ENCODE peak calls at places on chromosome 3, in four cellular contexts. One of them, this sample, is unnamed. For H3K4me1, the result is how much of the 10 kb centered on the place peaks cover.

GRCh38 chr3:171774516-171774915 is 35.8 kb downstream of the PLD1 start:
- DNase-seq in CD4-positive, CD25-positive, alpha-beta regulatory T cell: no peak
- DNase-seq in PC-3: no peak
- DNase-seq in esophagus squamous epithelium: no peak
- DNase-seq in this sample: no peak

GRCh38 chr3:190299969-190300368 is 22.3 kb downstream of the CLDN1 start:
- DNase-seq in CD4-positive, CD25-positive, alpha-beta regulatory T cell: no peak
- DNase-seq in PC-3: no peak
- DNase-seq in esophagus squamous epithelium: no peak
- DNase-seq in this sample: no peak

GRCh38 chr3:76107935-76108570 is 322.7 kb upstream of the ZNF717 start:
- DNase-seq in CD4-positive, CD25-positive, alpha-beta regulatory T cell: peak
- DNase-seq in PC-3: peak
- DNase-seq in esophagus squamous epithelium: no peak
- DNase-seq in this sample: peak

GRCh38 chr3:158711886-158712285 is 20.4 kb downstream of the RARRES1 start:
- DNase-seq in CD4-positive, CD25-positive, alpha-beta regulatory T cell: no peak
- DNase-seq in PC-3: peak
- DNase-seq in esophagus squamous epithelium: no peak
- DNase-seq in this sample: no peak

GRCh38 chr3:40477671-40478070 is 749 bp downstream of the ZNF619 start:
- DNase-seq in CD4-positive, CD25-positive, alpha-beta regulatory T cell: no peak
- DNase-seq in PC-3: peak
- DNase-seq in esophagus squamous epithelium: no peak
- DNase-seq in this sample: no peak

GRCh38 chr3:80643421-80643820 is 875.6 kb upstream of the ROBO1 start:
- DNase-seq in CD4-positive, CD25-positive, alpha-beta regulatory T cell: no peak
- DNase-seq in PC-3: no peak
- DNase-seq in esophagus squamous epithelium: no peak
- DNase-seq in this sample: no peak

GRCh38 chr3:85960793-85961192 is 1002.0 kb downstream of the CADM2 start:
- DNase-seq in CD4-positive, CD25-positive, alpha-beta regulatory T cell: no peak
- DNase-seq in PC-3: no peak
- DNase-seq in esophagus squamous epithelium: no peak
- DNase-seq in this sample: no peak

GRCh38 chr3:161295325-161295724 is 74.2 kb downstream of the NMD3 start:
- DNase-seq in CD4-positive, CD25-positive, alpha-beta regulatory T cell: no peak
- DNase-seq in PC-3: peak
- DNase-seq in esophagus squamous epithelium: no peak
- DNase-seq in this sample: no peak

GRCh38 chr3:105610473-105610872 is 243.8 kb downstream of the ALCAM start:
- DNase-seq in CD4-positive, CD25-positive, alpha-beta regulatory T cell: no peak
- DNase-seq in PC-3: no peak
- DNase-seq in esophagus squamous epithelium: no peak
- DNase-seq in this sample: peak

GRCh38 chr3:105618561-105618960 is 250.3 kb downstream of the CBLB start:
- DNase-seq in CD4-positive, CD25-positive, alpha-beta regulatory T cell: no peak
- DNase-seq in PC-3: no peak
- DNase-seq in esophagus squamous epithelium: no peak
- DNase-seq in this sample: no peak

GRCh38 chr3:55718074-55718473 is 231.0 kb upstream of the WNT5A start:
- DNase-seq in CD4-positive, CD25-positive, alpha-beta regulatory T cell: no peak
- DNase-seq in PC-3: no peak
- DNase-seq in esophagus squamous epithelium: no peak
- DNase-seq in this sample: no peak

GRCh38 chr3:180018588-180018987 is 18.1 kb downstream of the PEX5L start:
- DNase-seq in CD4-positive, CD25-positive, alpha-beta regulatory T cell: no peak
- DNase-seq in PC-3: peak
- DNase-seq in esophagus squamous epithelium: no peak
- DNase-seq in this sample: no peak

GRCh38 chr3:25604107-25604805 is 60.5 kb downstream of the TOP2B start:
- DNase-seq in CD4-positive, CD25-positive, alpha-beta regulatory T cell: no peak
- DNase-seq in PC-3: peak
- DNase-seq in esophagus squamous epithelium: no peak
- DNase-seq in this sample: no peak

GRCh38 chr3:194333212-194333980 is 17.7 kb downstream of the CPN2 start:
- DNase-seq in CD4-positive, CD25-positive, alpha-beta regulatory T cell: peak
- DNase-seq in PC-3: peak
- DNase-seq in esophagus squamous epithelium: no peak
- DNase-seq in this sample: peak

GRCh38 chr3:188348445-188349244 is 194.7 kb downstream of the LPP start:
- DNase-seq in CD4-positive, CD25-positive, alpha-beta regulatory T cell: no peak
- DNase-seq in PC-3: peak
- DNase-seq in esophagus squamous epithelium: no peak
- DNase-seq in this sample: peak

GRCh38 chr3:46607603-46608028 is 4.7 kb upstream of the FAM240A start:
- DNase-seq in CD4-positive, CD25-positive, alpha-beta regulatory T cell: no peak
- DNase-seq in PC-3: peak
- DNase-seq in esophagus squamous epithelium: no peak
- DNase-seq in this sample: no peak

GRCh38 chr3:105842943-105843342 is 25.9 kb downstream of the CBLB start:
- DNase-seq in CD4-positive, CD25-positive, alpha-beta regulatory T cell: no peak
- DNase-seq in PC-3: no peak
- DNase-seq in esophagus squamous epithelium: no peak
- DNase-seq in this sample: no peak

GRCh38 chr3:52076900-52077299 is 20.5 kb upstream of the DUSP7 start:
- DNase-seq in CD4-positive, CD25-positive, alpha-beta regulatory T cell: no peak
- DNase-seq in PC-3: no peak
- DNase-seq in esophagus squamous epithelium: no peak
- DNase-seq in this sample: no peak

GRCh38 chr3:127150915-127151564 is 41.9 kb upstream of the PRR23E start:
- DNase-seq in CD4-positive, CD25-positive, alpha-beta regulatory T cell: no peak
- DNase-seq in PC-3: no peak
- DNase-seq in esophagus squamous epithelium: no peak
- DNase-seq in this sample: no peak

DNA sequence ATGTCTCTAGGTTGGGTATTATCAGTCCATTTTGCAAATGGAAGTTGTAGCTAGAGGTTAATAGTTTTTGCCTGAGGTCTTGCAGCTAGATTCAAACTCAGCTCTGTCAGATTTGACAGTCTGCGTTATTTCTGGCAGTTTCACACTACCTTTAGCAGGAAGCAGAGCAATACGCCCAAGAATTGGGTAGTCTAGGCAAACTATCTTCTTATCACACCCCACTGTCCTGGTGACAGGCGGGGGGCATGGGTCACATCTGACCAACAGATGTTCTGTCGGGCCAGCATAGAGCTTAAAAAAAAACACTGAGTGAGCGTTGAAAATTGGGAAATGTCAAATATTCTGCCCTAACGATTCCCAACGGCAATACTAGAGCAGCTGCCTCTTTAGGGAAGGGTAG is 5.7 kb downstream of the GPR160 start:
- DNase-seq in CD4-positive, CD25-positive, alpha-beta regulatory T cell: no peak
- DNase-seq in PC-3: no peak
- DNase-seq in esophagus squamous epithelium: no peak
- DNase-seq in this sample: no peak
- H3K4me1 ChIP-seq in CD4-positive, CD25-positive, alpha-beta regulatory T cell: under half
- H3K4me1 ChIP-seq in PC-3: under half
- H3K4me1 ChIP-seq in esophagus squamous epithelium: under half
- H3K4me1 ChIP-seq in this sample: under half

GRCh38 chr3:48635222-48636021 is at the start of gene SLC26A6:
- DNase-seq in CD4-positive, CD25-positive, alpha-beta regulatory T cell: peak
- DNase-seq in PC-3: peak
- DNase-seq in esophagus squamous epithelium: peak
- DNase-seq in this sample: peak

GRCh38 chr3:48633256-48633655 is 2.0 kb downstream of the SLC26A6 start:
- DNase-seq in CD4-positive, CD25-positive, alpha-beta regulatory T cell: no peak
- DNase-seq in PC-3: no peak
- DNase-seq in esophagus squamous epithelium: no peak
- DNase-seq in this sample: no peak

GRCh38 chr3:48634661-48635221 is 520 bp downstream of the SLC26A6 start:
- DNase-seq in CD4-positive, CD25-positive, alpha-beta regulatory T cell: peak
- DNase-seq in PC-3: peak
- DNase-seq in esophagus squamous epithelium: no peak
- DNase-seq in this sample: peak

GRCh38 chr3:48631516-48632448 is 3.5 kb downstream of the SLC26A6 start:
- DNase-seq in CD4-positive, CD25-positive, alpha-beta regulatory T cell: no peak
- DNase-seq in PC-3: no peak
- DNase-seq in esophagus squamous epithelium: no peak
- DNase-seq in this sample: no peak

GRCh38 chr3:48633743-48634142 is 1.5 kb downstream of the SLC26A6 start:
- DNase-seq in CD4-positive, CD25-positive, alpha-beta regulatory T cell: no peak
- DNase-seq in PC-3: no peak
- DNase-seq in esophagus squamous epithelium: no peak
- DNase-seq in this sample: no peak
- H3K4me3 ChIP-seq in CD4-positive, CD25-positive, alpha-beta regulatory T cell: no peak
- H3K4me3 ChIP-seq in PC-3: peak
- H3K4me3 ChIP-seq in esophagus squamous epithelium: no peak
- H3K4me3 ChIP-seq in this sample: no peak

DNA sequence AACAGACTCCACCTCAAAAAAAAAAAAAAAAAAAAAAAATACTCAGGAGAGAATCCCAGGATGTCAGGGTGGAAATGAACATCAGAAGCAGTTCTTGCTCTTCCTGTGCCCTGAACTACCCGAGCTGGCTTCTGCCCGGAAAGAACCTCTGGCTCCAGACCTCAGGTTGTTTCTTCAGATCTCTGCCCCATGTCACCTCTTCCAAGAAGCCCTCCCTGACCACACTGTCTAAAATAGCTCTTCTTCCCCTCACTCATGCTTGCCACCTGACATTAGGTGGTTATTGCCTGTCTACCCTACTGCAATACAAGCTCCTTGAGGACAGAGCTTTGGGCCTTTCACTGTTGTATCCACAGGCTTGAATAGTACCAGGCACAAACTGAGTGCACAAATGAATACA is 8.2 kb downstream of the TKT start:
- DNase-seq in CD4-positive, CD25-positive, alpha-beta regulatory T cell: no peak
- DNase-seq in PC-3: no peak
- DNase-seq in esophagus squamous epithelium: no peak
- DNase-seq in this sample: no peak
- H3K4me1 ChIP-seq in CD4-positive, CD25-positive, alpha-beta regulatory T cell: under half
- H3K4me1 ChIP-seq in PC-3: under half
- H3K4me1 ChIP-seq in esophagus squamous epithelium: half or more
- H3K4me1 ChIP-seq in this sample: half or more

DNA sequence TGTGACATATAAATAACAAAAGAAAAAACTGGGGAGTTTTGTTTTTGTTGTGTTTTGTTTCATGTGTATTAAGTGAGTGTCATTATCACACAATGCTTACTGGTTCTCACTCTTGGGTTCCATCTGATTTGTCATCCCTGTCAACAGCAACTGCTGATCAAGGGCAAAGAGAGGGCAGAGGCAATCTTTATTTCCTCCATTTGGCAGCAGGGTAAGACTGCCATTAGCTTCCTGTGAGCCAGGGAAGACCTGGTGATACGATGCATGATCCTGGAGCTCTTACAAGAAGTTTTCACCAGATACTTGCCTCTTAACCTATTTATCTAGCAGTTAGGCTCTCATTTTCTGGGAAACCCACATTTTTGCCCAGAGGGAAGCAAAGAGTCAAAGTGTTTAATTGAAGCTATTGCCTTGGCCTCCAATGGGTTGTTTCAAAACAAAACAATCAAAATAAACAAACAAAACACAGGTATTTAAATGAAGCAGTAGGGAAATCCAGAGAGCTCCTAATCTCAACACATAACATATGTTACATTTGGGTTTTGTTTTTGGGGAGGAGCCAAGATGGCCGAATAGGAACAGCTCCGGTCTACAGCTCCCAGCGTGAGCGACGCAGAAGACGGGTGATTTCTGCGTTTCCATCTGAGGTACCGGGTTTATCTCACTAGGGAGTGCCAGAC is 529.8 kb downstream of the MAGI1 start:
- DNase-seq in CD4-positive, CD25-positive, alpha-beta regulatory T cell: no peak
- DNase-seq in PC-3: no peak
- DNase-seq in esophagus squamous epithelium: no peak
- DNase-seq in this sample: no peak
- H3K4me3 ChIP-seq in CD4-positive, CD25-positive, alpha-beta regulatory T cell: no peak
- H3K4me3 ChIP-seq in PC-3: no peak
- H3K4me3 ChIP-seq in esophagus squamous epithelium: no peak
- H3K4me3 ChIP-seq in this sample: no peak

GRCh38 chr3:114499986-114500385 is 206.2 kb downstream of the TIGIT start:
- DNase-seq in CD4-positive, CD25-positive, alpha-beta regulatory T cell: peak
- DNase-seq in PC-3: no peak
- DNase-seq in esophagus squamous epithelium: no peak
- DNase-seq in this sample: no peak
- H3K4me1 ChIP-seq in CD4-positive, CD25-positive, alpha-beta regulatory T cell: under half
- H3K4me1 ChIP-seq in PC-3: under half
- H3K4me1 ChIP-seq in esophagus squamous epithelium: under half
- H3K4me1 ChIP-seq in this sample: under half